ENCODE peak calls at places on chromosomes 7 and 10, in ten cellular contexts. F is CD4-positive, alpha-beta memory T cell; L is H4; W is anterior cingulate cortex; H is NCI-H1092 treated with DMSO at 0.1 percent for 48 hours; G is SJSA1; Q is GM03348; D is H54; C is stimulated activated CD8-positive, alpha-beta memory T cell treated with anti-CD3 and anti-CD28 coated beads, Interleukin-7, amount 100 ng/mL, for 24 hours; A is activated CD8-positive, alpha-beta T cell treated with anti-CD3 and anti-CD28 coated beads for 36 hours. U is an unnamed sample.

GRCh38 chr10:84076540-84077195 is 62.6 kb upstream of the GHITM start:
- DNase-seq in F (no peak), L (peak), W (no peak), H (no peak), G (no peak), Q (peak), D (peak), C (no peak), A (peak), U (peak)

GRCh38 chr7:128100949-128101713 is 69.9 kb upstream of the LRRC4 start:
- DNase-seq in F (no peak), L (no peak), W (no peak), H (no peak), G (no peak), Q (no peak), D (no peak), C (no peak), A (no peak), U (no peak)

GRCh38 chr7:31410265-31410664 is 69.7 kb upstream of the NEUROD6 start:
- DNase-seq in F (no peak), L (no peak), W (no peak), H (no peak), G (no peak), Q (no peak), D (no peak), C (no peak), A (no peak), U (no peak)

GRCh38 chr7:51315393-51316261 is 982 bp downstream of the COBL start:
- DNase-seq in F (no peak), L (no peak), W (no peak), H (peak), G (no peak), Q (peak), D (no peak), C (no peak), A (no peak), U (no peak)

GRCh38 chr10:87661861-87662785 is 2.4 kb downstream of the PAPSS2 start:
- DNase-seq in F (no peak), L (no peak), W (no peak), H (no peak), G (no peak), Q (no peak), D (no peak), C (no peak), A (no peak), U (no peak)

GRCh38 chr10:95741807-95742528 is 14.0 kb upstream of the ENTPD1 start:
- DNase-seq in F (no peak), L (no peak), W (no peak), H (peak), G (no peak), Q (no peak), D (no peak), C (no peak), A (peak), U (no peak)

GRCh38 chr7:24199978-24200377 is 84.0 kb upstream of the NPY start:
- DNase-seq in F (peak), L (no peak), W (no peak), H (no peak), G (no peak), Q (no peak), D (no peak), C (no peak), A (no peak), U (peak)

GRCh38 chr10:9877978-9878377 is 1139.7 kb upstream of the CELF2 start:
- DNase-seq in F (no peak), L (no peak), W (no peak), H (no peak), G (no peak), Q (no peak), D (no peak), C (no peak), A (no peak), U (no peak)

GRCh38 chr7:2278026-2278425 is 36.0 kb downstream of the NUDT1 start:
- DNase-seq in F (no peak), L (no peak), W (no peak), H (no peak), G (no peak), Q (no peak), D (no peak), C (no peak), A (no peak), U (no peak)

GRCh38 chr10:30747633-30748032 is 118.1 kb upstream of the LYZL2 start:
- DNase-seq in F (no peak), L (no peak), W (no peak), H (no peak), G (no peak), Q (peak), D (peak), C (no peak), A (peak), U (no peak)

GRCh38 chr10:129771024-129771423 is 193.1 kb downstream of the EBF3 start:
- DNase-seq in F (no peak), L (no peak), W (no peak), H (no peak), G (peak), Q (no peak), D (no peak), C (no peak), A (no peak), U (no peak)

GRCh38 chr7:46900312-46901263 is 681.3 kb downstream of the TNS3 start:
- DNase-seq in F (no peak), L (no peak), W (no peak), H (no peak), G (no peak), Q (no peak), D (no peak), C (no peak), A (no peak), U (no peak)

GRCh38 chr7:151046603-151047573 is 1.4 kb upstream of the ASIC3 start:
- DNase-seq in F (no peak), L (peak), W (peak), H (peak), G (no peak), Q (peak), D (peak), C (no peak), A (no peak), U (no peak)

GRCh38 chr7:19508821-19509220 is 200.0 kb downstream of the POLR1F start:
- DNase-seq in F (no peak), L (peak), W (no peak), H (no peak), G (no peak), Q (no peak), D (no peak), C (no peak), A (no peak), U (no peak)

GRCh38 chr7:137026176-137026500 is 157.7 kb downstream of the CHRM2 start:
- DNase-seq in F (no peak), L (no peak), W (no peak), H (no peak), G (no peak), Q (peak), D (no peak), C (no peak), A (no peak), U (no peak)

GRCh38 chr10:99993994-99994689 is 15.6 kb downstream of the DNMBP start:
- DNase-seq in F (peak), L (peak), W (no peak), H (no peak), G (peak), Q (peak), D (peak), C (no peak), A (peak), U (peak)

GRCh38 chr10:119477444-119477843 is 65.1 kb downstream of the RGS10 start:
- DNase-seq in F (no peak), L (no peak), W (no peak), H (no peak), G (no peak), Q (no peak), D (no peak), C (no peak), A (no peak), U (no peak)

GRCh38 chr7:129311429-129311828 is 86.6 kb downstream of the AHCYL2 start:
- DNase-seq in F (no peak), L (no peak), W (no peak), H (no peak), G (no peak), Q (no peak), D (no peak), C (no peak), A (no peak), U (no peak)

GRCh38 chr7:126803060-126803665 is 449.6 kb downstream of the GRM8 start:
- DNase-seq in F (peak), L (peak), W (no peak), H (peak), G (peak), Q (peak), D (peak), C (no peak), A (peak), U (peak)

GRCh38 chr7:43612599-43613589 is 30.0 kb downstream of the STK17A start:
- DNase-seq in F (no peak), L (no peak), W (no peak), H (no peak), G (no peak), Q (peak), D (no peak), C (no peak), A (peak), U (no peak)

GRCh38 chr7:818031-818699 is 14.1 kb upstream of the SUN1 start:
- DNase-seq in F (peak), L (peak), W (no peak), H (no peak), G (no peak), Q (peak), D (peak), C (no peak), A (peak), U (no peak)

GRCh38 chr7:22255834-22256233 is 101.1 kb downstream of the RAPGEF5 start:
- DNase-seq in F (no peak), L (no peak), W (no peak), H (no peak), G (no peak), Q (no peak), D (no peak), C (no peak), A (peak), U (no peak)

GRCh38 chr10:92384741-92385140 is 93.8 kb downstream of the MARCHF5 start:
- DNase-seq in F (no peak), L (no peak), W (no peak), H (no peak), G (no peak), Q (no peak), D (no peak), C (no peak), A (no peak), U (no peak)

GRCh38 chr7:4136501-4137110 is 545.5 kb upstream of the FOXK1 start:
- DNase-seq in F (no peak), L (no peak), W (no peak), H (peak), G (no peak), Q (no peak), D (no peak), C (no peak), A (no peak), U (no peak)

U was measured in Jurkat, Clone E6-1.